ENCODE peak calls at places on chromosomes 2 and 18, in nine cellular contexts. Y is activated CD8-positive, alpha-beta memory T cell treated with anti-CD3 and anti-CD28 coated beads for 1 hour; C is NCI-H1436; A is left lung; F is smooth muscle cell of the brain vasculature; M is fibroblast of lung; E is LNCaP clone FGC; R is mucosa of gallbladder; O is skeletal muscle cell. V is an unnamed sample.

GRCh38 chr18:44771957-44772917 is 91.5 kb downstream of the SETBP1 start:
- DNase-seq in Y (no peak), C (no peak), A (no peak), F (peak; percentile 97), M (peak; percentile 13), E (peak; percentile 38), R (peak; percentile 24), O (peak; percentile 25), V (no peak)

GRCh38 chr2:219165058-219165930 is 4.5 kb downstream of the SLC23A3 start:
- DNase-seq in Y (no peak), C (no peak), A (no peak), F (no peak), M (no peak), E (no peak), R (no peak), O (no peak), V (no peak)

GRCh38 chr2:25076749-25077148 is 34.9 kb downstream of the EFR3B start:
- DNase-seq in Y (no peak), C (no peak), A (no peak), F (no peak), M (no peak), E (no peak), R (no peak), O (no peak), V (no peak)

GRCh38 chr2:82234283-82234682 is 1929.7 kb upstream of the LRRTM1 start:
- DNase-seq in Y (no peak), C (no peak), A (no peak), F (no peak), M (no peak), E (no peak), R (no peak), O (no peak), V (no peak)

GRCh38 chr2:134398300-134398699 is 144.4 kb downstream of the MGAT5 start:
- DNase-seq in Y (no peak), C (no peak), A (no peak), F (no peak), M (peak; percentile 85), E (no peak), R (no peak), O (peak; percentile 77), V (no peak)

GRCh38 chr2:203463176-203463797 is 71.8 kb downstream of the RAPH1 start:
- DNase-seq in Y (no peak), C (no peak), A (no peak), F (no peak), M (no peak), E (no peak), R (no peak), O (no peak), V (no peak)

GRCh38 chr2:236246711-236247246 is 17.4 kb downstream of the ASB18 start:
- DNase-seq in Y (no peak), C (no peak), A (no peak), F (no peak), M (no peak), E (no peak), R (no peak), O (no peak), V (no peak)

GRCh38 chr18:10101293-10101701 is 187.5 kb downstream of the VAPA start:
- DNase-seq in Y (no peak), C (no peak), A (no peak), F (no peak), M (peak; percentile 66), E (no peak), R (no peak), O (no peak), V (no peak)

GRCh38 chr18:35441857-35442595 is 55.7 kb downstream of the INO80C start:
- DNase-seq in Y (no peak), C (no peak), A (no peak), F (no peak), M (peak; percentile 26), E (no peak), R (no peak), O (no peak), V (no peak)

GRCh38 chr2:226115832-226116200 is 683.8 kb downstream of the IRS1 start:
- DNase-seq in Y (no peak), C (no peak), A (no peak), F (no peak), M (peak; percentile 55), E (peak; percentile 90), R (no peak), O (no peak), V (no peak)

GRCh38 chr2:235406420-235406819 is 87.4 kb upstream of the AGAP1 start:
- DNase-seq in Y (no peak), C (no peak), A (no peak), F (no peak), M (no peak), E (no peak), R (peak; percentile 41), O (no peak), V (peak; percentile 59)

GRCh38 chr2:75139171-75139570 is 60.1 kb downstream of the TACR1 start:
- DNase-seq in Y (no peak), C (no peak), A (no peak), F (no peak), M (no peak), E (no peak), R (no peak), O (no peak), V (no peak)

GRCh38 chr2:240440704-240441320 is 5.3 kb downstream of the GPC1 start:
- DNase-seq in Y (no peak), C (no peak), A (peak; percentile 61), F (no peak), M (no peak), E (no peak), R (no peak), O (no peak), V (peak; percentile 37)

GRCh38 chr2:146123256-146123655 is 1603.3 kb upstream of the ZEB2 start:
- DNase-seq in Y (no peak), C (no peak), A (no peak), F (no peak), M (peak; percentile 30), E (no peak), R (no peak), O (no peak), V (no peak)

GRCh38 chr18:42798606-42799005 is 316.9 kb downstream of the RIT2 start:
- DNase-seq in Y (no peak), C (peak; percentile 48), A (no peak), F (no peak), M (no peak), E (no peak), R (no peak), O (no peak), V (no peak)

GRCh38 chr18:44731160-44731865 is 50.6 kb downstream of the SETBP1 start:
- DNase-seq in Y (no peak), C (no peak), A (no peak), F (no peak), M (no peak), E (no peak), R (no peak), O (no peak), V (no peak)

GRCh38 chr18:45014047-45014501 is 333.4 kb downstream of the SETBP1 start:
- DNase-seq in Y (no peak), C (no peak), A (no peak), F (peak; percentile 61), M (peak; percentile 90), E (no peak), R (peak; percentile 62), O (peak; percentile 80), V (no peak)

GRCh38 chr2:101361079-101361478 is 26.2 kb downstream of the CREG2 start:
- DNase-seq in Y (no peak), C (no peak), A (no peak), F (no peak), M (no peak), E (no peak), R (no peak), O (no peak), V (no peak)

GRCh38 chr2:111202266-111203040 is 81.7 kb downstream of the BCL2L11 start:
- DNase-seq in Y (no peak), C (no peak), A (no peak), F (no peak), M (peak; percentile 86), E (no peak), R (no peak), O (no peak), V (no peak)

GRCh38 chr2:236180831-236181453 is 12.8 kb upstream of the GBX2 start:
- DNase-seq in Y (no peak), C (peak; percentile 33), A (no peak), F (peak; percentile 31), M (peak; percentile 62), E (no peak), R (peak; percentile 37), O (no peak), V (no peak)

GRCh38 chr2:49241991-49242390 is 87.7 kb upstream of the FSHR start:
- DNase-seq in Y (no peak), C (no peak), A (no peak), F (no peak), M (peak; percentile 40), E (no peak), R (no peak), O (no peak), V (no peak)

GRCh38 chr2:240573071-240573515 is 4.8 kb downstream of the RNPEPL1 start:
- DNase-seq in Y (no peak), C (no peak), A (no peak), F (no peak), M (no peak), E (no peak), R (no peak), O (no peak), V (peak; percentile 47)

GRCh38 chr2:42569883-42570282 is 1.5 kb downstream of the MTA3 start:
- DNase-seq in Y (no peak), C (no peak), A (no peak), F (no peak), M (no peak), E (peak; percentile 58), R (no peak), O (no peak), V (no peak)

GRCh38 chr18:23067236-23067635 is 68.0 kb upstream of the CABLES1 start:
- DNase-seq in Y (no peak), C (no peak), A (no peak), F (no peak), M (peak; percentile 23), E (no peak), R (no peak), O (no peak), V (no peak)

GRCh38 chr2:7044253-7045250 is 127.3 kb downstream of the RNF144A start:
- DNase-seq in Y (peak; percentile 24), C (peak; percentile 27), A (peak; percentile 84), F (no peak), M (peak; percentile 44), E (no peak), R (peak; percentile 74), O (no peak), V (peak; percentile 75)

GRCh38 chr18:11387880-11388279 is 221.5 kb upstream of the SLC35G4 start:
- DNase-seq in Y (no peak), C (no peak), A (no peak), F (peak; percentile 24), M (peak; percentile 32), E (peak; percentile 73), R (peak; percentile 26), O (no peak), V (no peak)

GRCh38 chr18:73952296-73952946 is 195.2 kb downstream of the FBXO15 start:
- DNase-seq in Y (no peak), C (no peak), A (no peak), F (no peak), M (no peak), E (peak; percentile 3), R (no peak), O (no peak), V (no peak)

GRCh38 chr18:11872479-11873136 is 21.4 kb downstream of the CHMP1B start:
- DNase-seq in Y (no peak), C (no peak), A (no peak), F (no peak), M (no peak), E (peak; percentile 33), R (no peak), O (no peak), V (no peak)

GRCh38 chr2:235521844-235522243 is 28.0 kb downstream of the AGAP1 start:
- DNase-seq in Y (no peak), C (no peak), A (no peak), F (no peak), M (peak; percentile 5), E (no peak), R (no peak), O (no peak), V (no peak)

GRCh38 chr2:160464996-160465395 is 28.6 kb downstream of the RBMS1 start:
- DNase-seq in Y (no peak), C (no peak), A (no peak), F (no peak), M (peak; percentile 32), E (no peak), R (no peak), O (no peak), V (no peak)

GRCh38 chr2:226077031-226077430 is 677.5 kb downstream of the NYAP2 start:
- DNase-seq in Y (no peak), C (no peak), A (no peak), F (no peak), M (peak; percentile 30), E (no peak), R (no peak), O (no peak), V (no peak)

V was measured in lower lobe of right lung.